ENCODE peak calls at places on chromosomes 11 and 22, in four cellular contexts. A is DND-41, H is K562, E is psoas muscle. N is an unnamed sample. For H3K4me1, the result is how much of the 10 kb centered on the place peaks cover.

GRCh38 chr11:14969922-14970323 is 2.2 kb downstream of the CALCA start:
- DNase-seq in A (peak), H (peak), E (peak), N (peak)

GRCh38 chr11:79097279-79097875 is 343.5 kb downstream of the TENM4 start:
- DNase-seq in A (no peak), H (no peak), E (peak), N (no peak)

GRCh38 chr11:5242933-5243844 is 6.5 kb downstream of the HBG1 start:
- DNase-seq in A (no peak), H (no peak), E (no peak), N (no peak)

GRCh38 chr11:92168936-92169335 is 55.7 kb upstream of the FAT3 start:
- DNase-seq in A (no peak), H (no peak), E (no peak), N (no peak)

GRCh38 chr11:116986521-116987105 is 111.6 kb downstream of the SIK3 start:
- DNase-seq in A (no peak), H (no peak), E (no peak), N (no peak)

GRCh38 chr11:118068945-118069612 is 7.8 kb upstream of the TMPRSS4 start:
- DNase-seq in A (no peak), H (no peak), E (no peak), N (no peak)

GRCh38 chr11:118334746-118335145 is 7.8 kb downstream of the CD3D start:
- DNase-seq in A (no peak), H (no peak), E (no peak), N (no peak)

GRCh38 chr11:61279934-61280656 is 15.0 kb downstream of the VWCE start:
- DNase-seq in A (no peak), H (no peak), E (no peak), N (no peak)

GRCh38 chr22:18113680-18114394 is 3.2 kb downstream of the TUBA8 start:
- DNase-seq in A (no peak), H (no peak), E (no peak), N (no peak)

GRCh38 chr11:71425851-71426250 is 22.3 kb downstream of the DHCR7 start:
- DNase-seq in A (no peak), H (no peak), E (no peak), N (no peak)

GRCh38 chr22:33476716-33477115 is 418.5 kb upstream of the SYN3 start:
- DNase-seq in A (no peak), H (no peak), E (peak), N (no peak)

GRCh38 chr11:73316422-73316821 is 8.3 kb downstream of the ARHGEF17 start:
- DNase-seq in A (no peak), H (no peak), E (no peak), N (no peak)

GRCh38 chr11:119222308-119222707 is 16.2 kb downstream of the CBL start:
- DNase-seq in A (no peak), H (no peak), E (no peak), N (no peak)

GRCh38 chr22:32564170-32565001 is 89.8 kb downstream of the FBXO7 start:
- DNase-seq in A (no peak), H (no peak), E (peak), N (no peak)

GRCh38 chr11:73649206-73649605 is 2.8 kb downstream of the PLEKHB1 start:
- DNase-seq in A (no peak), H (no peak), E (no peak), N (no peak)

GRCh38 chr22:43743131-43743530 is 69.0 kb downstream of the EFCAB6 start:
- DNase-seq in A (no peak), H (peak), E (no peak), N (no peak)

GRCh38 chr22:19629720-19630419 is 84.4 kb upstream of the SEPTIN5 start:
- DNase-seq in A (peak), H (peak), E (peak), N (peak)

GRCh38 chr11:115759622-115760527 is 255.7 kb upstream of the CADM1 start:
- DNase-seq in A (no peak), H (no peak), E (peak), N (no peak)

GRCh38 chr11:90288207-90288821 is 65.5 kb upstream of the CHORDC1 start:
- DNase-seq in A (no peak), H (peak), E (no peak), N (no peak)

GRCh38 chr11:111691731-111692130 is 74.5 kb downstream of the PPP2R1B start:
- DNase-seq in A (no peak), H (no peak), E (no peak), N (no peak)

GRCh38 chr22:49555526-49555925 is 272.1 kb downstream of the BRD1 start:
- DNase-seq in A (no peak), H (no peak), E (no peak), N (no peak)

GRCh38 chr11:126194121-126194543 is 17.3 kb downstream of the RPUSD4 start:
- DNase-seq in A (peak), H (peak), E (no peak), N (no peak)

GRCh38 chr22:21650823-21651520 is 8.9 kb downstream of the SDF2L1 start:
- DNase-seq in A (peak), H (peak), E (no peak), N (no peak)

GRCh38 chr11:45805305-45806071 is 539 bp downstream of the SLC35C1 start:
- DNase-seq in A (no peak), H (peak), E (peak), N (no peak)

GRCh38 chr22:42801537-42802165 is 55.4 kb downstream of the ARFGAP3 start:
- DNase-seq in A (no peak), H (no peak), E (no peak), N (no peak)

GRCh38 chr22:35733742-35734516 is 16.3 kb downstream of the APOL5 start:
- DNase-seq in A (no peak), H (no peak), E (no peak), N (no peak)

GRCh38 chr11:45390407-45390806 is 104.3 kb upstream of the SYT13 start:
- DNase-seq in A (no peak), H (no peak), E (no peak), N (no peak)

GRCh38 chr11:86101493-86101892 is 32.6 kb upstream of the PICALM start:
- DNase-seq in A (no peak), H (no peak), E (no peak), N (no peak)

GRCh38 chr11:68083517-68083916 is 37.7 kb downstream of the CHKA start:
- DNase-seq in A (no peak), H (no peak), E (no peak), N (no peak)
- H3K27ac ChIP-seq in A (no peak), H (no peak), E (no peak), N (no peak)

GRCh38 chr11:11532574-11532973 is 89.2 kb downstream of the GALNT18 start:
- DNase-seq in A (no peak), H (no peak), E (no peak), N (no peak)

GRCh38 chr11:11533751-11534150 is 88.1 kb downstream of the GALNT18 start:
- DNase-seq in A (no peak), H (no peak), E (no peak), N (no peak)

GRCh38 chr11:11528986-11529385 is 92.8 kb downstream of the GALNT18 start:
- DNase-seq in A (no peak), H (no peak), E (no peak), N (no peak)

GRCh38 chr11:11533057-11533456 is 88.7 kb downstream of the GALNT18 start:
- DNase-seq in A (no peak), H (no peak), E (no peak), N (no peak)

GRCh38 chr11:11531127-11531526 is 90.7 kb downstream of the GALNT18 start:
- DNase-seq in A (no peak), H (no peak), E (no peak), N (no peak)
- H3K4me1 ChIP-seq in A (under half), H (under half), E (under half), N (under half)

GRCh38 chr22:24580276-24580675 is 12.6 kb downstream of the LRRC75B start:
- DNase-seq in A (no peak), H (no peak), E (no peak), N (no peak)
- H3K27ac ChIP-seq in A (no peak), H (no peak), E (no peak), N (no peak)

DNA sequence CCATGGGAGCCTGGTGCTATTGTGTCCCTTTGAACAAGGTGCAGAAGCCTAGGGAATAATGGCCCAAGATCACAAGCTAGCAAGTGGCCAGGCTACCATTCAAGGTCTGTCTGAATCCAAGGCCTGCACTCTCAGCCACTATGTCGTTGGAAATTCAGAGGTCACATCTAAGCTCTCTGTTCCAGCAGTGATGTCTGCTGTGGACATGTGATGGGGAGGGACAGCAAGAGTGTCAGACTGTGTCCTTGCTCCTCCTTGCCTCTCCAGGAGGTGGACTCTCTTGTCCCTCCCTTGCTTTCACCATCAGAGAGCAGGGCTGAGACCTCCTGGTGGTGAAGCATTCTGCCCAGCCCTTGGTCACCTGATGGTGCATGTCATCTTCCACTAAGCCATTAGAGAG is 37.2 kb upstream of the SUSD2 start:
- DNase-seq in A (no peak), H (no peak), E (no peak), N (no peak)
- H3K4me1 ChIP-seq in A (under half), H (under half), E (under half), N (half or more)

DNA sequence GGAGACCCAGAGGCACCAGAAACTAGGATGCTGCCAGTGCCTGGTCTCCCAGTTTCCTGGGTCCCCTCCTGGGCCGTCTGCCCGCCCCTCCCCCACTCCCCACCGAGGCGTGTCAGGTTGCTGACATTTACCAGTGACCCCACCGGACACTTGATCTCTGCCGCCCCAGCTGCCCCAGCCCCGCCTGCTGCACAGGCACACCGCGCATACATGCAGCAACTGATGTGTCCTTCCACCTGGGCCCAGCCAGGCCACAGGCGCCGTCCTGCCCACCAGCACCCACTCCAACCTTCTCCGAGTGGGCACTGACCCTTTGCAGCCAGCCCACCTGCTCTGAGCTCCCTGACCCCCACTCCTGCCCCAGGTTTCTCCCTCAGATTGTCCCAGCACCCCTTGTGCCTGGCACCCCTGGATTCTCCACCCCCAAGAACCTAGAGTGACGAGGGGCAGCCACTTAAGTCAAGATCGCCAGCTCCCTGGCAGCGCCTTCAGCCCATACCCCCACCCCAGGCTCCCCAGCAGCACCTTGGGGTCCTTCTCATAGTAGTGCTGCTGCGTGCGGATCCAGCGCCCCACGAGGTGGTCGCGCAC is 548 bp downstream of the PYGM start:
- DNase-seq in A (no peak), H (peak), E (peak), N (no peak)
- H3K27ac ChIP-seq in A (no peak), H (no peak), E (peak), N (peak)

GRCh38 chr11:859394-860131 is 16.9 kb downstream of the TSPAN4 start:
- DNase-seq in A (peak), H (peak), E (peak), N (no peak)

GRCh38 chr11:862028-862703 is 19.5 kb downstream of the TSPAN4 start:
- DNase-seq in A (no peak), H (peak), E (no peak), N (no peak)

GRCh38 chr11:858993-859339 is 16.3 kb downstream of the TSPAN4 start:
- DNase-seq in A (no peak), H (no peak), E (no peak), N (no peak)

GRCh38 chr11:861105-861479 is 18.4 kb downstream of the TSPAN4 start:
- DNase-seq in A (no peak), H (no peak), E (no peak), N (no peak)

DNA sequence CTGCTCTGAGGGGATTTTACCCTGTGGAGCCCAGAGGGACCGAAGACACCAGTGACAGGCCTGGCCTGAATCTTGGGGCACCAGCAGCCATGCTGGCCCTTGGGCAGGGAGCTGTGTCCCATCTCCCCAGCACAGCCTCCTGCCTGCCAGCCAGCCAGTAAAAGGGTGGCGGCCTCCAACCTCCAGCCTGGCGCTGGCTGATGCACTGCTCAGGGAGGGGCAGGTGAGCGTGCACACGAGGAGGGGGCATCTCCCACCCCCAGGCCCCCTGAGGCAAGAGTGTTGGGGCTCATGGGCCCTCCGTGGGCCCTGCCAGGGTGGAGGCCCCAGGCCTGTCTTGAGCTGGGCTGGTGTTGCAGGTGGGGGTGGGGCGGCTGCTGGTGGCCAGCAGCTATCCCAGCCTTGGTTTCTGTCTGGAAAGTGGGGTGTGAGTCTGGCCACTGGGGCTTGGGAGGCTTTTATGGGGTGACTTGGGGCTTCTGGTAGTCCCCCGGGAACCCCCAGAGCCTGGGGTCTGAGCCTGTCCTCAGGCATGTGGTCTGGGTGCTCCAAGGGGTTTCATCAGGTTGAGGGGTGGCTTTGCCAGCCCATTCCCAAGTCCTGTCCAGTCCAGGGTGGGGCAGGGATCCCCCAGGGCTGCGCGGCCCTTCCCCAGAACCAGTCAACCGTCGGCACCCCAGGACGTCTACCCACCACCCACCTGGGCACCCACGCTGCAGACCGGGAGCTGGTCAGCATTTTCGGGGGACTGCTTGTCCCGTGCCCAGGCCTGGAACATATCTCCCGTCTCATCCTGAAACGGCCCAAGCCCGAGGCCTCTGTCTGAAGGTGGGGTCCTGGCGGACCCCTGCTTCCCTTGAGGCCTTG is 17.8 kb downstream of the TSPAN4 start:
- DNase-seq in A (no peak), H (no peak), E (no peak), N (no peak)
- H3K4me1 ChIP-seq in A (under half), H (under half), E (under half), N (under half)

DNA sequence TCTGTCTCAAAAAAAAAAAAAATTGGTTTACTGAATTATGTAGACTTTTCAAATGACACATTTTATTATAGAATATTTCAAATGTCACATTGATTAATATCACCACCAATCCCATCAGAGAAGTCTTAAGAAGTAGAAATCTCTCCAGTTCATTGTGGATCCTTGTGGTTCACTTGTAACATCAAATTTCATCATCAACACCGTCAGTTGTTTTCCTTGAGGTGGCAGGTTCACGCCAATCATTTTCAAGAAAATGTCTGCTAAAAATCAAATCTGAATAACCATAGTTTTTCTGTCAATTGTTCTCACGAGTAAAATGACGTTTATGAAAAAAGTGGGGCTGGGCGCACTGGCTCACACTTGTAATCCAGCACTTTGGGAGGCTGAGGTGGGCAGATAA is 50.3 kb downstream of the TMPRSS5 start:
- DNase-seq in A (no peak), H (no peak), E (no peak), N (no peak)
- H3K27ac ChIP-seq in A (no peak), H (no peak), E (no peak), N (no peak)

GRCh38 chr11:12119502-12119901 is 9.1 kb downstream of the MICAL2 start:
- DNase-seq in A (no peak), H (no peak), E (no peak), N (no peak)
- H3K4me1 ChIP-seq in A (under half), H (half or more), E (under half), N (under half)

GRCh38 chr22:46646531-46647211 is 26.5 kb downstream of the GRAMD4 start:
- DNase-seq in A (no peak), H (no peak), E (no peak), N (no peak)
- H3K27ac ChIP-seq in A (peak), H (no peak), E (no peak), N (no peak)

N was measured in naive thymus-derived CD4-positive, alpha-beta T cell.